ENCODE peak calls at places on chromosomes 5 and 9, in five cellular contexts. One of them, this sample, is unnamed.

GRCh38 chr9:135077497-135078200 is 9.8 kb upstream of the OLFM1 start:
- DNase-seq in iPS-NIHi11: peak
- DNase-seq in activated T-cell treated with anti-CD3 and anti-CD28 coated beads, Interleukin-2, amount 50 U/mL, for 24 hours: peak
- DNase-seq in fibroblast of the aortic adventitia: peak
- DNase-seq in cardiac fibroblast: peak
- DNase-seq in this sample: no peak

GRCh38 chr5:97002983-97003382 is 67.1 kb downstream of the LNPEP start:
- DNase-seq in iPS-NIHi11: no peak
- DNase-seq in fibroblast of the aortic adventitia: no peak
- DNase-seq in activated T-cell treated with anti-CD3 and anti-CD28 coated beads, Interleukin-2, amount 50 U/mL, for 24 hours: no peak
- DNase-seq in cardiac fibroblast: no peak
- DNase-seq in this sample: no peak

GRCh38 chr5:150623152-150623877 is 17.1 kb upstream of the SYNPO start:
- DNase-seq in cardiac fibroblast: no peak
- DNase-seq in activated T-cell treated with anti-CD3 and anti-CD28 coated beads, Interleukin-2, amount 50 U/mL, for 24 hours: peak
- DNase-seq in fibroblast of the aortic adventitia: no peak
- DNase-seq in iPS-NIHi11: no peak
- DNase-seq in this sample: no peak

GRCh38 chr5:96228449-96228848 is 204.6 kb downstream of the PCSK1 start:
- DNase-seq in activated T-cell treated with anti-CD3 and anti-CD28 coated beads, Interleukin-2, amount 50 U/mL, for 24 hours: no peak
- DNase-seq in fibroblast of the aortic adventitia: no peak
- DNase-seq in cardiac fibroblast: peak
- DNase-seq in iPS-NIHi11: no peak
- DNase-seq in this sample: no peak

GRCh38 chr9:92341578-92341977 is 15.8 kb downstream of the CENPP start:
- DNase-seq in iPS-NIHi11: no peak
- DNase-seq in fibroblast of the aortic adventitia: peak
- DNase-seq in cardiac fibroblast: no peak
- DNase-seq in activated T-cell treated with anti-CD3 and anti-CD28 coated beads, Interleukin-2, amount 50 U/mL, for 24 hours: no peak
- DNase-seq in this sample: no peak

GRCh38 chr9:129803679-129804065 is 688 bp downstream of the TOR1B start:
- DNase-seq in iPS-NIHi11: no peak
- DNase-seq in cardiac fibroblast: peak
- DNase-seq in fibroblast of the aortic adventitia: peak
- DNase-seq in activated T-cell treated with anti-CD3 and anti-CD28 coated beads, Interleukin-2, amount 50 U/mL, for 24 hours: no peak
- DNase-seq in this sample: no peak

GRCh38 chr9:21970800-21971620 is 23.2 kb downstream of the CDKN2A start:
- DNase-seq in cardiac fibroblast: no peak
- DNase-seq in fibroblast of the aortic adventitia: no peak
- DNase-seq in iPS-NIHi11: no peak
- DNase-seq in activated T-cell treated with anti-CD3 and anti-CD28 coated beads, Interleukin-2, amount 50 U/mL, for 24 hours: no peak
- DNase-seq in this sample: no peak

GRCh38 chr5:624951-625230 is 12.8 kb downstream of the CEP72 start:
- DNase-seq in activated T-cell treated with anti-CD3 and anti-CD28 coated beads, Interleukin-2, amount 50 U/mL, for 24 hours: no peak
- DNase-seq in fibroblast of the aortic adventitia: no peak
- DNase-seq in iPS-NIHi11: no peak
- DNase-seq in cardiac fibroblast: no peak
- DNase-seq in this sample: no peak

GRCh38 chr5:172443441-172444109 is 10.8 kb downstream of the SH3PXD2B start:
- DNase-seq in cardiac fibroblast: peak
- DNase-seq in iPS-NIHi11: no peak
- DNase-seq in fibroblast of the aortic adventitia: peak
- DNase-seq in activated T-cell treated with anti-CD3 and anti-CD28 coated beads, Interleukin-2, amount 50 U/mL, for 24 hours: peak
- DNase-seq in this sample: no peak

GRCh38 chr5:5497132-5497748 is 74.8 kb downstream of the ICE1 start:
- DNase-seq in iPS-NIHi11: peak
- DNase-seq in activated T-cell treated with anti-CD3 and anti-CD28 coated beads, Interleukin-2, amount 50 U/mL, for 24 hours: no peak
- DNase-seq in fibroblast of the aortic adventitia: peak
- DNase-seq in cardiac fibroblast: peak
- DNase-seq in this sample: no peak

GRCh38 chr5:93421498-93421897 is 159.5 kb downstream of the NR2F1-AS1 start:
- DNase-seq in iPS-NIHi11: peak
- DNase-seq in fibroblast of the aortic adventitia: no peak
- DNase-seq in activated T-cell treated with anti-CD3 and anti-CD28 coated beads, Interleukin-2, amount 50 U/mL, for 24 hours: no peak
- DNase-seq in cardiac fibroblast: no peak
- DNase-seq in this sample: no peak

GRCh38 chr5:31962928-31963327 is 211.2 kb downstream of the GOLPH3 start:
- DNase-seq in activated T-cell treated with anti-CD3 and anti-CD28 coated beads, Interleukin-2, amount 50 U/mL, for 24 hours: no peak
- DNase-seq in cardiac fibroblast: peak
- DNase-seq in fibroblast of the aortic adventitia: no peak
- DNase-seq in iPS-NIHi11: no peak
- DNase-seq in this sample: no peak

GRCh38 chr5:96329294-96329693 is 103.8 kb downstream of the PCSK1 start:
- DNase-seq in activated T-cell treated with anti-CD3 and anti-CD28 coated beads, Interleukin-2, amount 50 U/mL, for 24 hours: no peak
- DNase-seq in iPS-NIHi11: no peak
- DNase-seq in cardiac fibroblast: no peak
- DNase-seq in fibroblast of the aortic adventitia: no peak
- DNase-seq in this sample: no peak

GRCh38 chr5:138793481-138794010 is 40.3 kb downstream of the CTNNA1 start:
- DNase-seq in cardiac fibroblast: peak
- DNase-seq in fibroblast of the aortic adventitia: peak
- DNase-seq in activated T-cell treated with anti-CD3 and anti-CD28 coated beads, Interleukin-2, amount 50 U/mL, for 24 hours: no peak
- DNase-seq in iPS-NIHi11: no peak
- DNase-seq in this sample: no peak

GRCh38 chr9:98944130-98945074 is 695 bp downstream of the COL15A1 start:
- DNase-seq in iPS-NIHi11: peak
- DNase-seq in cardiac fibroblast: peak
- DNase-seq in activated T-cell treated with anti-CD3 and anti-CD28 coated beads, Interleukin-2, amount 50 U/mL, for 24 hours: no peak
- DNase-seq in fibroblast of the aortic adventitia: no peak
- DNase-seq in this sample: no peak

GRCh38 chr5:67291671-67292070 is 95.1 kb upstream of the CD180 start:
- DNase-seq in iPS-NIHi11: no peak
- DNase-seq in activated T-cell treated with anti-CD3 and anti-CD28 coated beads, Interleukin-2, amount 50 U/mL, for 24 hours: no peak
- DNase-seq in fibroblast of the aortic adventitia: no peak
- DNase-seq in cardiac fibroblast: no peak
- DNase-seq in this sample: no peak

GRCh38 chr5:104187656-104188055 is 625.1 kb upstream of the NUDT12 start:
- DNase-seq in fibroblast of the aortic adventitia: no peak
- DNase-seq in cardiac fibroblast: no peak
- DNase-seq in activated T-cell treated with anti-CD3 and anti-CD28 coated beads, Interleukin-2, amount 50 U/mL, for 24 hours: no peak
- DNase-seq in iPS-NIHi11: no peak
- DNase-seq in this sample: no peak

GRCh38 chr5:132378580-132378979 is 9.1 kb downstream of the SLC22A5 start:
- DNase-seq in iPS-NIHi11: peak
- DNase-seq in fibroblast of the aortic adventitia: no peak
- DNase-seq in cardiac fibroblast: peak
- DNase-seq in activated T-cell treated with anti-CD3 and anti-CD28 coated beads, Interleukin-2, amount 50 U/mL, for 24 hours: no peak
- DNase-seq in this sample: no peak

GRCh38 chr9:97627624-97628023 is 5.5 kb downstream of the TSTD2 start:
- DNase-seq in fibroblast of the aortic adventitia: no peak
- DNase-seq in cardiac fibroblast: no peak
- DNase-seq in iPS-NIHi11: no peak
- DNase-seq in activated T-cell treated with anti-CD3 and anti-CD28 coated beads, Interleukin-2, amount 50 U/mL, for 24 hours: no peak
- DNase-seq in this sample: no peak

This sample was measured in HS-27A.